ENCODE peak calls at places on chromosomes 4 and X, in nine cellular contexts. K is iris pigment epithelial cell; P is cardiac muscle cell; Z is NCI-H1436 treated with DMSO at 0.1 percent for 48 hours; L is effector memory CD8-positive, alpha-beta T cell; Q is A549; D is naive thymus-derived CD8-positive, alpha-beta T cell; X is activated naive CD4-positive, alpha-beta T cell treated with Interleukin-2 at 50 U/mL for 16 hours; W is cardiac fibroblast. I is an unnamed sample.

GRCh38 chr4:121863787-121864186 is 6.5 kb downstream of the BBS7 start:
- DNase-seq in Z (no peak), W (no peak), P (no peak), L (no peak), Q (no peak), D (no peak), K (no peak), X (no peak), I (peak; percentile 36)

GRCh38 chr4:176360446-176360845 is 40.7 kb downstream of the SPCS3 start:
- DNase-seq in W (no peak), L (no peak), Q (no peak), Z (no peak), D (no peak), P (no peak), K (peak; percentile 25), X (no peak), I (no peak)

GRCh38 chr4:101418055-101418454 is 70.7 kb upstream of the PPP3CA start:
- DNase-seq in W (no peak), D (peak; percentile 83), L (peak; percentile 37), K (no peak), X (peak; percentile 68), P (no peak), Z (no peak), Q (no peak), I (no peak)

GRCh38 chrX:149370097-149370496 is 135.0 kb downstream of the IDS start:
- DNase-seq in X (no peak), L (no peak), P (no peak), D (no peak), Q (no peak), W (no peak), Z (no peak), K (peak; percentile 4), I (no peak)

GRCh38 chr4:78689224-78689623 is 86.9 kb upstream of the BMP2K start:
- DNase-seq in X (no peak), L (no peak), Q (no peak), P (no peak), D (no peak), K (peak; percentile 41), W (peak; percentile 19), Z (no peak), I (no peak)

GRCh38 chrX:104659037-104659744 is 93.2 kb downstream of the IL1RAPL2 start:
- DNase-seq in D (no peak), K (peak; percentile 66), W (peak; percentile 21), Z (no peak), X (no peak), P (peak; percentile 39), L (no peak), Q (no peak), I (no peak)

GRCh38 chr4:86279247-86279960 is 80.4 kb downstream of the MAPK10 start:
- DNase-seq in K (no peak), D (no peak), Q (no peak), Z (no peak), L (no peak), P (no peak), W (no peak), X (no peak), I (no peak)

GRCh38 chrX:65921363-65921762 is 118.5 kb downstream of the VSIG4 start:
- DNase-seq in Z (no peak), K (no peak), W (no peak), D (no peak), L (no peak), X (no peak), Q (no peak), P (no peak), I (no peak)